ENCODE peak calls at places on chromosome 4, in ten cellular contexts. B is PC-9, E is SK-N-SH, Z is stomach, O is HepG2, W is ascending aorta, R is GM23248, D is breast epithelium, P is Caco-2, K is aorta. S is an unnamed sample.

GRCh38 chr4:131296192-131296591 is 1852.9 kb upstream of the PCDH10 start:
- DNase-seq in B (no peak), E (no peak), Z (no peak), O (no peak), W (no peak), R (no peak), D (no peak), P (no peak), K (no peak), S (no peak)

GRCh38 chr4:3372933-3373465 is 68.8 kb upstream of the HGFAC start:
- DNase-seq in B (no peak), E (no peak), Z (peak), O (no peak), W (peak), R (no peak), D (no peak), P (no peak), K (peak), S (no peak)

GRCh38 chr4:110508827-110509446 is 33.0 kb downstream of the ENPEP start:
- DNase-seq in B (no peak), E (peak), Z (no peak), O (no peak), W (no peak), R (peak), D (no peak), P (peak), K (no peak), S (peak)

GRCh38 chr4:168486961-168487820 is 6.9 kb upstream of the DDX60L start:
- DNase-seq in B (peak), E (no peak), Z (no peak), O (no peak), W (no peak), R (peak), D (no peak), P (no peak), K (no peak), S (peak)

GRCh38 chr4:101400096-101400495 is 52.8 kb upstream of the PPP3CA start:
- DNase-seq in B (no peak), E (no peak), Z (no peak), O (no peak), W (no peak), R (peak), D (no peak), P (no peak), K (no peak), S (no peak)

GRCh38 chr4:129545599-129546278 is 449.8 kb downstream of the C4orf33 start:
- DNase-seq in B (no peak), E (no peak), Z (peak), O (peak), W (peak), R (no peak), D (peak), P (no peak), K (peak), S (no peak)

GRCh38 chr4:164012396-164013027 is 518.0 kb downstream of the TMA16 start:
- DNase-seq in B (no peak), E (peak), Z (peak), O (peak), W (no peak), R (no peak), D (no peak), P (peak), K (no peak), S (no peak)

GRCh38 chr4:42280327-42281095 is 116.8 kb upstream of the SHISA3 start:
- DNase-seq in B (no peak), E (peak), Z (no peak), O (no peak), W (no peak), R (peak), D (no peak), P (peak), K (no peak), S (peak)

GRCh38 chr4:152045397-152045780 is 284.6 kb upstream of the GATB start:
- DNase-seq in B (no peak), E (no peak), Z (no peak), O (no peak), W (no peak), R (no peak), D (no peak), P (no peak), K (no peak), S (no peak)

GRCh38 chr4:109574931-109575804 is 15.1 kb downstream of the MCUB start:
- DNase-seq in B (no peak), E (no peak), Z (no peak), O (no peak), W (no peak), R (no peak), D (no peak), P (no peak), K (no peak), S (no peak)

GRCh38 chr4:112112590-112113170 is 32.6 kb upstream of the FAM241A start:
- DNase-seq in B (no peak), E (no peak), Z (no peak), O (peak), W (no peak), R (no peak), D (no peak), P (peak), K (no peak), S (no peak)

GRCh38 chr4:17557880-17558279 is 19.1 kb upstream of the LAP3 start:
- DNase-seq in B (no peak), E (no peak), Z (no peak), O (no peak), W (no peak), R (peak), D (no peak), P (no peak), K (no peak), S (no peak)

GRCh38 chr4:98745372-98745771 is 87.0 kb upstream of the TSPAN5 start:
- DNase-seq in B (peak), E (peak), Z (no peak), O (peak), W (no peak), R (peak), D (no peak), P (peak), K (no peak), S (peak)

GRCh38 chr4:175412161-175412560 is 399.9 kb downstream of the GPM6A start:
- DNase-seq in B (no peak), E (no peak), Z (no peak), O (no peak), W (no peak), R (peak), D (no peak), P (no peak), K (no peak), S (peak)

GRCh38 chr4:142778430-142778829 is 67.7 kb downstream of the INPP4B start:
- DNase-seq in B (no peak), E (no peak), Z (no peak), O (no peak), W (no peak), R (peak), D (no peak), P (no peak), K (no peak), S (peak)

GRCh38 chr4:101022151-101023024 is 324.9 kb downstream of the PPP3CA start:
- DNase-seq in B (no peak), E (no peak), Z (no peak), O (no peak), W (no peak), R (peak), D (no peak), P (no peak), K (no peak), S (peak)

GRCh38 chr4:47639531-47639930 is 154.5 kb downstream of the ATP10D start:
- DNase-seq in B (no peak), E (no peak), Z (no peak), O (no peak), W (no peak), R (peak), D (no peak), P (no peak), K (no peak), S (peak)

GRCh38 chr4:149910177-149910576 is 94.5 kb upstream of the IQCM start:
- DNase-seq in B (no peak), E (no peak), Z (no peak), O (no peak), W (no peak), R (peak), D (no peak), P (no peak), K (no peak), S (peak)
- H3K4me3 ChIP-seq in B (no peak), E (no peak), Z (no peak), O (no peak), W (no peak), R (no peak), D (no peak), P (no peak), K (no peak), S (no peak)

GRCh38 chr4:128517739-128518510 is 230.3 kb upstream of the PGRMC2 start:
- DNase-seq in B (peak), E (peak), Z (peak), O (peak), W (peak), R (peak), D (peak), P (peak), K (peak), S (peak)
- H3K4me3 ChIP-seq in B (no peak), E (no peak), Z (no peak), O (no peak), W (no peak), R (peak), D (no peak), P (no peak), K (no peak), S (no peak)

GRCh38 chr4:174091130-174091529 is 192.3 kb downstream of the FBXO8 start:
- DNase-seq in B (no peak), E (no peak), Z (no peak), O (no peak), W (no peak), R (no peak), D (no peak), P (no peak), K (no peak), S (no peak)
- H3K4me3 ChIP-seq in B (no peak), E (no peak), Z (no peak), O (no peak), W (no peak), R (no peak), D (no peak), P (no peak), K (no peak), S (no peak)

GRCh38 chr4:137543650-137544049 is 11.4 kb upstream of the PCDH18 start:
- DNase-seq in B (no peak), E (no peak), Z (no peak), O (no peak), W (no peak), R (no peak), D (no peak), P (no peak), K (no peak), S (no peak)

GRCh38 chr4:137541181-137541580 is 8.9 kb upstream of the PCDH18 start:
- DNase-seq in B (no peak), E (no peak), Z (no peak), O (peak), W (no peak), R (peak), D (no peak), P (no peak), K (no peak), S (no peak)

GRCh38 chr4:137540356-137540755 is 8.1 kb upstream of the PCDH18 start:
- DNase-seq in B (no peak), E (no peak), Z (no peak), O (no peak), W (no peak), R (no peak), D (no peak), P (no peak), K (no peak), S (no peak)

GRCh38 chr4:137543198-137543597 is 10.9 kb upstream of the PCDH18 start:
- DNase-seq in B (no peak), E (no peak), Z (no peak), O (no peak), W (no peak), R (no peak), D (no peak), P (no peak), K (no peak), S (no peak)

DNA sequence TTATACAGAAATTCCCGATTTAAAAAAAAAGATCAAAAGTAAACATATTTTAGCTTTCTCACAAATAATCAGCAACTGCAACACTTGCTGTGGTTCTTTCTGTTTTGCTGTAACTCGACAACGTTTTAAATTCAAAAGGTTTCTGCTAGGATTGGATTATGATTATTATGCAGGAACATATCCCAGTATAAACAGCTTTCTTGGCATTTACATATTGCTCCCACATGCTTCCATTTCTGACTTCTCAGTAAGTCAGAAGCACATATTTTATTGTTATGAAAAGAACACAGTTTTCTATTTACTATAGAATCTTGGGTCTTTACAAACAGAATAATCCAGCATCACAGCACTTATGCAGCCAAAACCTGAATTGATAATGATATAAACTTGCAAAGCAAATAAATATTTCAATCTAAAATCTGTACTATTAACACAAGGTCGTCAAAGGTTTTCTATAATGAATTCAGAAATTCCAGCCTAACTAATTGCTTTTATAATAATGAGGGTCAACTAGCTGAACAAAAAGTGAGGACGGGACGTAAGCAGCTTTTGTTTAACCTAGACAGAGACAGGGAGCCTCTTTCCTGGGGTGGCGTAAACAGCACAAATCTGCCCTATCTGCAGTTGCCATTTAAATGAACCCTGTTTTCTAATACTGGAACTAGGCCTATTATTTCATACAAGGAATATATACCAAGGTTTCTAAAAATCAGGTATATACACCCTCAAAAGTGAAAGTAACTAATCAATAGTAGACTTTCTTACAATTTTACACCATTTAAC is 9.8 kb upstream of the PCDH18 start:
- DNase-seq in B (no peak), E (no peak), Z (no peak), O (no peak), W (no peak), R (peak), D (no peak), P (no peak), K (no peak), S (no peak)
- H3K4me3 ChIP-seq in B (no peak), E (no peak), Z (peak), O (no peak), W (peak), R (peak), D (peak), P (no peak), K (no peak), S (peak)

DNA sequence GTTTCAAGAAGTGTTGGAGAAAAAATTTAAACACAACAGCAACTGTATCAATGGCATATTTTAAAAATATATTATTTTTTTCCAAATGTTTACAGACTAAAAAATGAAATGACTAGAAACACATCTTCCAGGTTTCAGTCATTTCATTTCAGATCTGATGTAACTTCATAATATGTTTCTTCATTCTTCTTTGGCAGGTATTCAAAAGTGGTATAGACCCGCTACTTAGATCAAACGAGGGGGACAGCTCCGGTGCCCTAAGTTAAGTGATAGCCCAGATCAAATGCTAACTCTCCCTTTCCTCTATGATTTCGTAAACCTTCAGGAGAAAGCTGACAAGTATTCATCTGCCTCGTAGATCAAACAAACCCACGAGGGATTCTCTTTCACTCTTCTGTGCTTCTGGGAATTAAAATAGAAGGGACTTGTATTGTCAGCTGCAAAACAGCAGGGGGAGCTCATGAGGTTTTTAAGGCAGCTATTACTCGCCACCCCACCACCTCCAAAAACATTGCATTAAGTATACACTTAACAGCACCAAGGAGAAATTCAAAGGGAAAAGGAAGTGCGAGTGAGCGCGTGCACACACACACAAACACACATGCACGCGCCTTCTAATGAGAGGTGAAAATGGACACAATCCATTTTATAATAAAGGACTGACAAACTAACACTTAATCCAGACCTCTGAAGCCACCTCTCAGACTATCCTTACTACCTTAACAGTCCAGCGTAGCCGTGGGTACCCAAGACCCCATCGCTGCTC is 21.4 kb downstream of the HELT start:
- DNase-seq in B (peak), E (peak), Z (peak), O (peak), W (peak), R (peak), D (no peak), P (peak), K (no peak), S (peak)
- H3K4me3 ChIP-seq in B (no peak), E (no peak), Z (peak), O (no peak), W (peak), R (peak), D (no peak), P (no peak), K (no peak), S (peak)

GRCh38 chr4:82419451-82419850 is 10.8 kb downstream of the HNRNPDL start:
- DNase-seq in B (no peak), E (no peak), Z (no peak), O (no peak), W (no peak), R (no peak), D (no peak), P (no peak), K (no peak), S (no peak)

DNA sequence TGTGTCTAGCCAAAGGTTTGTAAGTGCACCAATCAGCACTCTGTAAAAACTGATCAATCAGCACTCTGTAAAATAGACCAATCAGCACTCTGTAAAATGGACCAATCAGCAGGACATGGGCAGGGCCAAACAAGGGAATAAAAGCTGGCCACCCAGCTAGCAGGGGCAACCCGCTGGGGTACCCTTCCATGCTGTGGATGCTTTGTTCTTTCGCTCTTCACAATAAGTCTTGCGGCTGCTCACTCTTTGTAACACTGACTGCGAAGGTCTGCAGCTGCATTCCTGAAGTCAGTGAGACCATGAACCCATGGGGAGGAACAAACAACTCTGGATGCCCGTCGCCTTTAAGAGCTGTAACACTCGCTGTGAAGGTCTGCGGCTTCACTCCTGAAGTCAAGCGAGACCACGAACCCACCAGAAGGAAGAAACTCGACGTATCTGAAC is 14.3 kb downstream of the HNRNPDL start:
- DNase-seq in B (no peak), E (no peak), Z (no peak), O (no peak), W (no peak), R (no peak), D (no peak), P (no peak), K (no peak), S (no peak)
- H3K4me3 ChIP-seq in B (no peak), E (no peak), Z (no peak), O (no peak), W (no peak), R (no peak), D (no peak), P (no peak), K (no peak), S (no peak)

S was measured in AG10803.